ENCODE peak calls at places on chromosomes 13 and 19, in six cellular contexts. H is psoas muscle, G is HCT116, C is neural progenitor cell, M is ascending aorta, O is H9. K is an unnamed sample.

GRCh38 chr13:40503966-40504591 is 162.4 kb downstream of the FOXO1 start:
- DNase-seq in G (no peak), M (no peak), C (no peak), H (no peak), O (no peak), K (no peak)

GRCh38 chr19:6774821-6775707 is 2.6 kb downstream of the VAV1 start:
- DNase-seq in G (no peak), H (no peak), C (peak; percentile 38), O (no peak), M (no peak), K (peak; percentile 47)

GRCh38 chr13:27354379-27354778 is 70.0 kb upstream of the GTF3A start:
- DNase-seq in H (no peak), O (no peak), C (no peak), G (no peak), M (no peak), K (no peak)

GRCh38 chr13:47798906-47799305 is 202.2 kb downstream of the SUCLA2 start:
- DNase-seq in M (no peak), C (no peak), H (no peak), G (no peak), O (no peak), K (no peak)

GRCh38 chr13:26819067-26819466 is 58.5 kb upstream of the GPR12 start:
- DNase-seq in G (no peak), O (no peak), C (no peak), H (no peak), M (no peak), K (no peak)

GRCh38 chr19:3784607-3785463 is 1.3 kb downstream of the MATK start:
- DNase-seq in G (no peak), M (no peak), C (peak; percentile 2), O (peak; percentile 27), H (no peak), K (no peak)

GRCh38 chr19:35268546-35269424 is at the start of gene USF2:
- DNase-seq in O (peak; percentile 65), C (peak; percentile 89), G (peak; percentile 26), H (peak; percentile 91), M (peak; percentile 76), K (peak; percentile 88)

GRCh38 chr19:42596391-42597071 is 1.8 kb upstream of the CEACAM8 start:
- DNase-seq in H (no peak), M (no peak), G (no peak), C (peak; percentile 54), O (peak; percentile 59), K (peak; percentile 37)

GRCh38 chr19:1910169-1910568 is 5.0 kb downstream of the ADAT3 start:
- DNase-seq in M (no peak), C (no peak), O (no peak), H (no peak), G (no peak), K (no peak)

GRCh38 chr19:35832054-35832453 is 19.4 kb upstream of the PRODH2 start:
- DNase-seq in M (no peak), O (no peak), C (no peak), H (no peak), G (no peak), K (no peak)

GRCh38 chr19:33487901-33488817 is 33.4 kb downstream of the PEPD start:
- DNase-seq in C (no peak), O (no peak), G (no peak), M (no peak), H (no peak), K (no peak)

GRCh38 chr19:17353386-17353785 is 16.0 kb downstream of the GTPBP3 start:
- DNase-seq in G (no peak), O (no peak), H (no peak), M (no peak), C (no peak), K (no peak)

GRCh38 chr19:10565028-10565566 is 713 bp downstream of the KRI1 start:
- DNase-seq in C (peak; percentile 81), M (peak; percentile 71), G (no peak), H (peak; percentile 67), O (peak; percentile 53), K (no peak)

GRCh38 chr19:17081672-17082630 is 6.4 kb downstream of the MYO9B start:
- DNase-seq in G (no peak), O (no peak), H (no peak), M (peak; percentile 88), C (no peak), K (peak; percentile 41)

GRCh38 chr19:40411125-40411842 is 1.9 kb downstream of the PRX start:
- DNase-seq in M (no peak), G (no peak), C (no peak), H (peak; percentile 90), O (no peak), K (peak; percentile 74)

GRCh38 chr19:5057860-5058259 is 88.9 kb downstream of the KDM4B start:
- DNase-seq in O (peak; percentile 60), H (peak; percentile 60), C (peak; percentile 33), M (no peak), G (no peak), K (no peak)

GRCh38 chr19:12156254-12157058 is at the start of gene ZNF625:
- DNase-seq in M (peak; percentile 92), C (peak; percentile 97), H (peak; percentile 81), O (peak; percentile 97), G (no peak), K (peak; percentile 93)

GRCh38 chr13:113554333-113554700 is 30.2 kb upstream of the TFDP1 start:
- DNase-seq in G (no peak), O (no peak), H (no peak), C (no peak), M (no peak), K (no peak)

GRCh38 chr13:72185756-72186155 is 318.8 kb upstream of the DACH1 start:
- DNase-seq in H (no peak), O (no peak), M (no peak), C (no peak), G (no peak), K (no peak)

GRCh38 chr13:99907038-99907437 is 64.5 kb downstream of the ZIC5 start:
- DNase-seq in C (no peak), O (no peak), M (no peak), G (no peak), H (no peak), K (no peak)

GRCh38 chr19:1106841-1107654 is 3.3 kb downstream of the GPX4 start:
- DNase-seq in H (no peak), M (no peak), O (no peak), G (no peak), C (no peak), K (no peak)

GRCh38 chr19:32450217-32450616 is 44.6 kb downstream of the DPY19L3 start:
- DNase-seq in O (no peak), G (no peak), M (no peak), C (no peak), H (no peak), K (no peak)

GRCh38 chr19:4014541-4015491 is 7.3 kb downstream of the PIAS4 start:
- DNase-seq in G (no peak), H (peak; percentile 74), M (no peak), C (peak; percentile 10), O (peak; percentile 84), K (peak; percentile 89)

GRCh38 chr19:1621021-1621420 is 15.8 kb upstream of the UQCR11 start:
- DNase-seq in C (no peak), G (no peak), M (no peak), H (peak; percentile 43), O (no peak), K (no peak)

GRCh38 chr13:99580500-99581268 is 79.4 kb downstream of the TM9SF2 start:
- DNase-seq in G (no peak), C (no peak), O (no peak), H (no peak), M (no peak), K (no peak)

GRCh38 chr13:50677687-50678463 is 165.6 kb downstream of the DLEU7 start:
- DNase-seq in C (no peak), M (no peak), O (no peak), H (no peak), G (no peak), K (no peak)

GRCh38 chr13:74142257-74142656 is 8.1 kb upstream of the KLF12 start:
- DNase-seq in H (no peak), G (no peak), O (no peak), C (no peak), M (no peak), K (no peak)

DNA sequence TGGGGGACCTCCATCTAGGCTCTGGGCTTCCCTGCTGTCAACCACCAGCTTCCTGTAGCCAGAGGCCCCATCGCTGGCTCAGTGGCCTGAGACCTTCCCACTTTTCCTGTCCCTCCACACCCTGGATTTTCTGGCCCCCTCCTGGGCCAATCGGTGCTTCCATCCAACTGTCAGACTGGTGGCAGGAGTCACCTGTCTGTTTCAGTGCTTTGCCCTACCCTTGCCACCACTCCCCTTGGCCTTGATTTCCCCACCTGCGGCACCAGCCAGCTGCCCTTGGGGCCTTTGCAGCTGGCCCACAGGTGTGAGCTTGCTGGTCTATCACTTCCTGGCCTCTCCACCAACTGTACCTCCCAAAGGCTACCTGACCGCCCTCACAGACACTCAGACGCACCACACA is 12.5 kb downstream of the VSIG10L start:
- DNase-seq in O (no peak), C (no peak), M (no peak), H (no peak), G (no peak), K (no peak)
- H3K4me1 ChIP-seq in O (no peaks in the 10 kb centered on the region), C (no peaks in the 10 kb centered on the region), M (no peaks in the 10 kb centered on the region), H (no peaks in the 10 kb centered on the region), G (peaks cover 10% of the 10 kb centered on the region), K (no peaks in the 10 kb centered on the region)

GRCh38 chr19:55081773-55082022 is 6.0 kb downstream of the EPS8L1 start:
- DNase-seq in G (no peak), M (no peak), H (no peak), C (no peak), O (no peak), K (no peak)
- H3K27me3 ChIP-seq in G (no peaks in the 10 kb centered on the region), M (peaks cover 38% of the 10 kb centered on the region), H (peaks cover 40% of the 10 kb centered on the region), C (peaks cover 89% of the 10 kb centered on the region), O (no peaks in the 10 kb centered on the region), K (peaks cover 53% of the 10 kb centered on the region)

GRCh38 chr13:76683168-76683567 is 203.0 kb downstream of the KCTD12 start:
- DNase-seq in C (no peak), H (no peak), M (no peak), O (no peak), G (no peak), K (no peak)

GRCh38 chr13:76677047-76677446 is 209.2 kb downstream of the KCTD12 start:
- DNase-seq in H (peak; percentile 64), G (no peak), M (no peak), C (no peak), O (no peak), K (peak; percentile 11)

GRCh38 chr13:76683854-76684253 is 202.4 kb downstream of the KCTD12 start:
- DNase-seq in C (no peak), O (no peak), G (no peak), H (no peak), M (no peak), K (no peak)

GRCh38 chr13:76684336-76684735 is 201.9 kb downstream of the KCTD12 start:
- DNase-seq in G (no peak), C (no peak), M (no peak), O (no peak), H (no peak), K (no peak)

DNA sequence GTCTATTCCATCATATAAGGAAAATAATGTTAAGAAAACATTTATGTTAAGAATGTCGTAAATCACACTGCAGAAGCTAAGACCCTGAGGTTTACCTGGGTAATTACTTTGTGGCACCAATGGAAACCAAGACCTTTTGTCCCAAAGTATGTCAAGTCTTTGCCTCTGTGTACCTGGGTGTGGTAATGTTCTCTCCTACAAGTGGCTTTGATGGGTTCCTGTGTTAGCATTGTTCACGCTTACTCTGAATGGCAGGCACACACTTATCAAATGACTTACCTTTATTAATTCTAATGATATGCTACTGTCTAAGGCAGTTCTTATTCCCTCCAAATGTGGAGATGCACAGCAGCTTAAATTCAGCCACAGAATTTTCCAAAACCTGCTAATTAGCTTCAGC is 206.1 kb downstream of the KCTD12 start:
- DNase-seq in H (no peak), O (no peak), G (no peak), C (no peak), M (no peak), K (no peak)
- TF ChIP-seq CTCF in H (no peak), O (no peak), G (no peak), C (no peak), M (no peak), K (no peak)

GRCh38 chr19:39131255-39131755 is 5.7 kb downstream of the PAK4 start:
- DNase-seq in M (no peak), G (no peak), H (peak; percentile 84), O (no peak), C (no peak), K (no peak)
- H3K4me1 ChIP-seq in M (peaks cover 8% of the 10 kb centered on the region), G (peaks cover 35% of the 10 kb centered on the region), H (peaks cover 18% of the 10 kb centered on the region), O (peaks cover 6% of the 10 kb centered on the region), C (peaks cover 45% of the 10 kb centered on the region), K (peaks cover 35% of the 10 kb centered on the region)

K was measured in adrenal gland.